ENCODE peak calls at places on chromosome 2, in four cellular contexts. I is HCT116, M is NB4, X is A549. H is an unnamed sample.

GRCh38 chr2:70939847-70940580 is 4.3 kb downstream of the ATP6V1B1 start:
- DNase-seq in I (no peak), M (no peak), X (no peak), H (no peak)

GRCh38 chr2:180196419-180196977 is 189.4 kb upstream of the CWC22 start:
- DNase-seq in I (no peak), M (no peak), X (no peak), H (no peak)

GRCh38 chr2:239522740-239523119 is 121.9 kb upstream of the HDAC4 start:
- DNase-seq in I (no peak), M (no peak), X (no peak), H (no peak)

GRCh38 chr2:10995366-10995970 is 83.7 kb downstream of the KCNF1 start:
- DNase-seq in I (no peak), M (no peak), X (no peak), H (no peak)

GRCh38 chr2:223779877-223780276 is 57.5 kb downstream of the AP1S3 start:
- DNase-seq in I (peak), M (peak), X (peak), H (peak)

GRCh38 chr2:226427538-226428307 is 371.9 kb downstream of the IRS1 start:
- DNase-seq in I (peak), M (peak), X (peak), H (no peak)

GRCh38 chr2:220775856-220776467 is 796.1 kb downstream of the EPHA4 start:
- DNase-seq in I (no peak), M (no peak), X (no peak), H (no peak)

GRCh38 chr2:28377984-28378678 is 14.5 kb upstream of the FOSL2 start:
- DNase-seq in I (no peak), M (peak), X (no peak), H (peak)

GRCh38 chr2:170554278-170554955 is 160.7 kb upstream of the SP5 start:
- DNase-seq in I (no peak), M (no peak), X (no peak), H (no peak)

GRCh38 chr2:199977984-199978415 is 22.6 kb downstream of the MAIP1 start:
- DNase-seq in I (peak), M (peak), X (peak), H (no peak)

GRCh38 chr2:53826587-53827397 is 33.0 kb downstream of the GPR75 start:
- DNase-seq in I (no peak), M (no peak), X (no peak), H (no peak)

GRCh38 chr2:185187421-185187820 is 551.2 kb upstream of the FSIP2 start:
- DNase-seq in I (no peak), M (no peak), X (no peak), H (no peak)

GRCh38 chr2:225090746-225091145 is 48.5 kb upstream of the DOCK10 start:
- DNase-seq in I (no peak), M (no peak), X (peak), H (no peak)

GRCh38 chr2:99709229-99709628 is 219.4 kb upstream of the REV1 start:
- DNase-seq in I (no peak), M (no peak), X (no peak), H (no peak)

GRCh38 chr2:133198678-133199077 is 369.6 kb downstream of the NCKAP5 start:
- DNase-seq in I (no peak), M (no peak), X (no peak), H (no peak)

GRCh38 chr2:183242937-183243336 is 118.7 kb downstream of the NUP35 start:
- DNase-seq in I (no peak), M (no peak), X (no peak), H (peak)

GRCh38 chr2:151043484-151043883 is 218.2 kb downstream of the RBM43 start:
- DNase-seq in I (peak), M (no peak), X (no peak), H (no peak)

GRCh38 chr2:23427976-23428375 is 43.0 kb downstream of the KLHL29 start:
- DNase-seq in I (no peak), M (no peak), X (no peak), H (no peak)

GRCh38 chr2:37641582-37642111 is 29.8 kb downstream of the CDC42EP3 start:
- DNase-seq in I (no peak), M (no peak), X (no peak), H (no peak)

GRCh38 chr2:180872256-180872655 is 108.1 kb upstream of the UBE2E3 start:
- DNase-seq in I (no peak), M (no peak), X (no peak), H (no peak)

GRCh38 chr2:38602136-38602731 is 494 bp downstream of the HNRNPLL start:
- DNase-seq in I (no peak), M (no peak), X (peak), H (peak)

GRCh38 chr2:1988049-1988448 is 243.7 kb upstream of the PXDN start:
- DNase-seq in I (no peak), M (no peak), X (no peak), H (no peak)

GRCh38 chr2:16043627-16044026 is 103.3 kb downstream of the MYCN start:
- DNase-seq in I (no peak), M (no peak), X (no peak), H (no peak)

GRCh38 chr2:113124984-113125855 is 2.2 kb upstream of the IL1RN start:
- DNase-seq in I (no peak), M (peak), X (no peak), H (no peak)

GRCh38 chr2:113129519-113130078 is 2.2 kb downstream of the IL1RN start:
- DNase-seq in I (no peak), M (no peak), X (no peak), H (no peak)

GRCh38 chr2:113128386-113128664 is 927 bp downstream of the IL1RN start:
- DNase-seq in I (no peak), M (no peak), X (no peak), H (no peak)

GRCh38 chr2:113126845-113127645 is at the start of gene IL1RN:
- DNase-seq in I (no peak), M (peak), X (no peak), H (no peak)

DNA sequence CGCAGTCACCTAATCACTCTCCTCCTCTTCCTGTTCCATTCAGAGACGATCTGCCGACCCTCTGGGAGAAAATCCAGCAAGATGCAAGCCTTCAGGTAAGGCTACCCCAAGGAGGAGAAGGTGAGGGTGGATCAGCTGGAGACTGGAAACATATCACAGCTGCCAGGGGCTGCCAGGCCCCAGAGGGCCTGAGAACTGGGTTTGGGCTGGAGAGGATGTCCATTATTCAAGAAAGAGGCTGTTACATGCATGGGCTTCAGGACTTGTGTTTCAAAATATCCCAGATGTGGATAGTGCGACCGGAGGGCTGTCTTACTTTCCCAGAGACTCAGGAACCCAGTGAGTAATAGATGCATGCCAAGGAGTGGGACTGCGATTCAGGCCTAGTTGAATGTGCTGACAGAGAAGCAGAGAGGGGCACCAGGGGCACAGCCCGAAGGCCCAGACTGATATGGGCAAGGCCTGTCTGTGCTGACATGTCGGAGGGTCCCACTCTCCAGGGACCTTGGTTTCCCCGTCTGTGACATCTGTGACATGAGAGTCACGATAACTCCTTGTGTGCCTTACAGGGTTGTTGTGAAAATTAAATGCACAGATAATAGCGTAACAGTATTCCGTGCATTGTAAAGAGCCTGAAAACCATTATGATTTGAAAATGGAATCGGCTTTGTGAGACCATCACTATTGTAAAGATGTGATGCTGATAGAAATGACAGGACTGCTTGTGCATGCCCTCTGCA is 418 bp downstream of the IL1RN start:
- DNase-seq in I (no peak), M (no peak), X (no peak), H (no peak)
- TF ChIP-seq POLR2A in I (no peak), M (no peak), X (no peak), H (no peak)

GRCh38 chr2:218607436-218608115 is at the start of gene PLCD4:
- DNase-seq in I (no peak), M (no peak), X (peak), H (no peak)
- TF ChIP-seq POLR2A in I (no peak), M (no peak), X (no peak), H (no peak)

GRCh38 chr2:73217826-73218225 is 3.8 kb downstream of the SMYD5 start:
- DNase-seq in I (no peak), M (no peak), X (no peak), H (no peak)

GRCh38 chr2:73214120-73215035 is at the start of gene SMYD5:
- DNase-seq in I (peak), M (peak), X (peak), H (peak)

GRCh38 chr2:73217160-73217559 is 3.1 kb downstream of the SMYD5 start:
- DNase-seq in I (no peak), M (no peak), X (no peak), H (no peak)

GRCh38 chr2:73215254-73215653 is 1.2 kb downstream of the SMYD5 start:
- DNase-seq in I (no peak), M (no peak), X (no peak), H (no peak)

GRCh38 chr2:73218298-73218697 is 4.3 kb downstream of the SMYD5 start:
- DNase-seq in I (no peak), M (no peak), X (no peak), H (no peak)
- TF ChIP-seq POLR2A in I (no peak), M (no peak), X (no peak), H (no peak)

GRCh38 chr2:88538362-88538917 is 85.9 kb upstream of the FOXI3 start:
- DNase-seq in I (no peak), M (no peak), X (no peak), H (no peak)
- TF ChIP-seq POLR2A in I (no peak), M (no peak), X (no peak), H (no peak)

GRCh38 chr2:64522843-64523428 is 1.2 kb upstream of the AFTPH start:
- DNase-seq in I (peak), M (peak), X (peak), H (peak)

GRCh38 chr2:64523667-64524603 is at the start of gene AFTPH:
- DNase-seq in I (peak), M (peak), X (peak), H (peak)

GRCh38 chr2:64524604-64525322 is 635 bp downstream of the AFTPH start:
- DNase-seq in I (no peak), M (peak), X (peak), H (peak)

GRCh38 chr2:64526034-64526433 is 1.9 kb downstream of the AFTPH start:
- DNase-seq in I (no peak), M (no peak), X (no peak), H (no peak)

DNA sequence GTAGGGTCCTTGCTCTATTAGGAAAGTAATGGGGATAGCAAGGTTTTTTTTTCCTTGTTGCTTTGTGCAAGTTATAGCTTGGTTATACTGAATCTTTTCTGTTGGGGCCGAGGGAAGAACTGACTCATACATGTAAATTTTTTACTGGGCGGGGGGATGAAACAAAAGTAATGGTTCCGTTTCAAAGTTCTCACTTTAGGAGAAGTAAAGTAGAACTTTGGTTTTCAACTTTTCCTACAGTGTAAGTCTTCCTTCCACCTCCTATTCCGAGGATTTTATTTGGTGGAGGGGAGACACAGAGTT is 1.1 kb downstream of the AFTPH start:
- DNase-seq in I (no peak), M (peak), X (no peak), H (peak)
- TF ChIP-seq POLR2A in I (no peak), M (no peak), X (no peak), H (no peak)

GRCh38 chr2:68414452-68414851 is 49.4 kb downstream of the PLEK start:
- DNase-seq in I (no peak), M (no peak), X (no peak), H (no peak)

GRCh38 chr2:68412127-68412819 is 47.2 kb downstream of the PLEK start:
- DNase-seq in I (no peak), M (peak), X (no peak), H (no peak)

GRCh38 chr2:68414862-68415261 is 49.8 kb downstream of the PLEK start:
- DNase-seq in I (no peak), M (no peak), X (no peak), H (peak)

GRCh38 chr2:68413466-68413865 is 48.4 kb downstream of the PLEK start:
- DNase-seq in I (no peak), M (no peak), X (no peak), H (no peak)

GRCh38 chr2:68411397-68412126 is 46.5 kb downstream of the PLEK start:
- DNase-seq in I (no peak), M (peak), X (no peak), H (no peak)
- TF ChIP-seq POLR2A in I (no peak), M (no peak), X (no peak), H (no peak)